ENCODE peak calls at places on chromosomes 6 and 20, in ten cellular contexts. W, O, U, H, I, X, R, F, T and P are unnamed samples.

GRCh38 chr6:158081657-158081935 is 86.5 kb downstream of the SERAC1 start:
- DNase-seq in H (no peak), I (no peak), U (no peak), X (no peak), T (no peak), F (no peak), O (no peak), W (no peak), R (no peak), P (no peak)

GRCh38 chr20:2750343-2751251 is 49.8 kb downstream of the CPXM1 start:
- DNase-seq in R (peak; percentile 58), W (no peak), I (peak; percentile 52), O (no peak), X (no peak), U (no peak), H (no peak), F (peak; percentile 44), T (no peak), P (peak; percentile 27)

GRCh38 chr6:20680697-20681165 is 146.5 kb downstream of the CDKAL1 start:
- DNase-seq in H (no peak), W (no peak), U (no peak), X (no peak), O (no peak), I (no peak), R (no peak), F (no peak), T (no peak), P (peak; percentile 7)

GRCh38 chr6:128071212-128071611 is 170.4 kb upstream of the THEMIS start:
- DNase-seq in R (no peak), X (no peak), F (no peak), H (no peak), I (peak; percentile 3), W (no peak), O (no peak), T (no peak), U (no peak), P (no peak)

GRCh38 chr6:143962644-143962929 is 45.5 kb downstream of the PLAGL1 start:
- DNase-seq in F (no peak), I (peak; percentile 7), T (no peak), O (no peak), W (no peak), U (no peak), H (no peak), R (no peak), X (no peak), P (no peak)

GRCh38 chr20:56842086-56842485 is 213.0 kb downstream of the TFAP2C start:
- DNase-seq in O (no peak), U (no peak), F (no peak), I (no peak), H (no peak), R (no peak), T (no peak), X (no peak), W (no peak), P (no peak)

GRCh38 chr20:37007898-37008649 is 56.6 kb upstream of the SAMHD1 start:
- DNase-seq in X (no peak), T (peak; percentile 38), W (no peak), H (no peak), F (peak; percentile 22), O (no peak), R (no peak), U (no peak), I (peak; percentile 32), P (peak; percentile 78)

GRCh38 chr20:45450097-45450818 is 19.3 kb upstream of the WFDC2 start:
- DNase-seq in X (no peak), I (peak; percentile 63), H (no peak), O (no peak), F (peak; percentile 77), T (peak; percentile 32), U (no peak), R (peak; percentile 66), W (no peak), P (peak; percentile 77)

GRCh38 chr6:149233056-149233715 is 84.3 kb upstream of the TAB2 start:
- DNase-seq in H (peak; percentile 25), T (no peak), O (no peak), I (no peak), W (peak; percentile 47), U (peak; percentile 28), X (no peak), F (peak; percentile 94), R (peak; percentile 87), P (no peak)

GRCh38 chr6:485655-486054 is 94.1 kb downstream of the IRF4 start:
- DNase-seq in O (no peak), F (no peak), U (no peak), T (no peak), X (no peak), H (no peak), W (no peak), I (no peak), R (no peak), P (no peak)

GRCh38 chr6:136782021-136782770 is 10.1 kb downstream of the MAP3K5 start:
- DNase-seq in U (no peak), X (no peak), H (no peak), W (no peak), T (no peak), F (peak; percentile 68), O (no peak), R (peak; percentile 7), I (no peak), P (no peak)

GRCh38 chr6:44504321-44504761 is 116.8 kb downstream of the CDC5L start:
- DNase-seq in X (no peak), I (no peak), O (no peak), H (no peak), U (no peak), T (no peak), R (no peak), W (no peak), F (no peak), P (no peak)

GRCh38 chr6:170388113-170388512 is 81.6 kb downstream of the FAM120B start:
- DNase-seq in U (no peak), F (no peak), T (no peak), I (no peak), W (no peak), R (no peak), O (no peak), H (no peak), X (no peak), P (no peak)

GRCh38 chr6:42783177-42783875 is 1.5 kb downstream of the BICRAL start:
- DNase-seq in W (peak; percentile 55), U (peak; percentile 72), O (peak; percentile 54), H (peak; percentile 79), T (peak; percentile 78), F (peak; percentile 68), R (peak; percentile 44), X (peak; percentile 44), I (peak; percentile 81), P (peak; percentile 69)

GRCh38 chr6:16168121-16168520 is 39.2 kb downstream of the MYLIP start:
- DNase-seq in U (no peak), T (no peak), I (peak; percentile 54), H (no peak), W (no peak), O (no peak), R (no peak), X (no peak), F (no peak), P (no peak)

GRCh38 chr6:43328528-43328927 is 19.9 kb upstream of the CRIP3 start:
- DNase-seq in T (no peak), H (no peak), R (peak; percentile 55), U (no peak), I (no peak), F (peak; percentile 31), O (no peak), W (no peak), X (no peak), P (no peak)

GRCh38 chr20:34637245-34638185 is 39.4 kb downstream of the PIGU start:
- DNase-seq in F (peak; percentile 39), R (no peak), X (no peak), I (no peak), W (no peak), U (no peak), T (no peak), O (no peak), H (no peak), P (no peak)

GRCh38 chr6:139635401-139636130 is 261.1 kb upstream of the CITED2 start:
- DNase-seq in U (no peak), I (no peak), H (no peak), F (no peak), W (no peak), O (no peak), X (no peak), T (no peak), R (no peak), P (no peak)

GRCh38 chr6:105804436-105804835 is 281.7 kb upstream of the PRDM1 start:
- DNase-seq in X (no peak), O (no peak), W (no peak), H (no peak), F (peak; percentile 78), I (no peak), U (no peak), T (no peak), R (no peak), P (no peak)

GRCh38 chr20:54063998-54064676 is 6.3 kb downstream of the BCAS1 start:
- DNase-seq in I (no peak), R (no peak), U (peak; percentile 73), X (no peak), T (no peak), F (no peak), W (peak; percentile 44), O (no peak), H (no peak), P (no peak)

GRCh38 chr20:25081730-25082497 is at the start of gene VSX1:
- DNase-seq in O (no peak), X (no peak), H (no peak), R (no peak), U (no peak), F (no peak), I (no peak), W (no peak), T (no peak), P (no peak)

GRCh38 chr20:25250508-25250907 is 2.6 kb downstream of the PYGB start:
- DNase-seq in T (no peak), X (no peak), U (no peak), W (no peak), I (no peak), H (no peak), O (no peak), R (no peak), F (peak; percentile 48), P (no peak)

GRCh38 chr20:17965042-17965697 is 3.4 kb downstream of the SNX5 start:
- DNase-seq in R (no peak), I (no peak), F (no peak), X (no peak), O (no peak), U (no peak), H (no peak), T (no peak), W (no peak), P (no peak)

GRCh38 chr20:58150772-58151171 is 77.7 kb downstream of the ANKRD60 start:
- DNase-seq in T (no peak), R (no peak), H (no peak), O (no peak), F (no peak), X (peak; percentile 28), W (no peak), U (no peak), I (peak; percentile 33), P (no peak)

GRCh38 chr20:47221036-47221625 is 135.4 kb downstream of the ZMYND8 start:
- DNase-seq in T (no peak), X (no peak), I (no peak), R (no peak), H (no peak), W (no peak), F (no peak), O (no peak), U (no peak), P (no peak)